ENCODE peak calls at places on chromosome 15, in five cellular contexts. Y, C, B, T and F are unnamed samples.

GRCh38 chr15:74635228-74635627 is 19.6 kb downstream of the CLK3 start:
- DNase-seq in Y (peak), C (peak), B (peak), T (no peak), F (peak)

GRCh38 chr15:38129531-38130199 is 123.0 kb upstream of the SPRED1 start:
- DNase-seq in Y (peak), C (no peak), B (no peak), T (no peak), F (peak)

GRCh38 chr15:30872341-30872748 is 31.4 kb upstream of the FAN1 start:
- DNase-seq in Y (no peak), C (no peak), B (no peak), T (no peak), F (no peak)

GRCh38 chr15:65377976-65378366 is at the start of gene IGDCC3:
- DNase-seq in Y (no peak), C (peak), B (no peak), T (no peak), F (no peak)

GRCh38 chr15:98503970-98504369 is 144.4 kb upstream of the IGF1R start:
- DNase-seq in Y (no peak), C (no peak), B (no peak), T (no peak), F (no peak)

GRCh38 chr15:92582206-92582605 is 73.4 kb downstream of the FAM174B start:
- DNase-seq in Y (no peak), C (no peak), B (no peak), T (no peak), F (no peak)

GRCh38 chr15:92908369-92909057 is 8.4 kb downstream of the CHD2 start:
- DNase-seq in Y (no peak), C (no peak), B (no peak), T (no peak), F (no peak)

GRCh38 chr15:77335298-77335697 is 84.6 kb downstream of the PEAK1 start:
- DNase-seq in Y (peak), C (no peak), B (no peak), T (no peak), F (peak)

GRCh38 chr15:75718326-75718725 is 5.7 kb upstream of the CSPG4 start:
- DNase-seq in Y (no peak), C (no peak), B (no peak), T (no peak), F (no peak)

GRCh38 chr15:78732634-78733033 is 78.6 kb downstream of the ADAMTS7 start:
- DNase-seq in Y (no peak), C (no peak), B (no peak), T (no peak), F (no peak)

GRCh38 chr15:42072141-42072685 is 22.1 kb downstream of the PLA2G4D start:
- DNase-seq in Y (no peak), C (no peak), B (no peak), T (no peak), F (no peak)

GRCh38 chr15:82173108-82173507 is 89.4 kb downstream of the EFL1 start:
- DNase-seq in Y (no peak), C (no peak), B (no peak), T (no peak), F (no peak)

GRCh38 chr15:90270502-90271150 is 5.2 kb downstream of the NGRN start:
- DNase-seq in Y (no peak), C (no peak), B (no peak), T (no peak), F (no peak)

GRCh38 chr15:100627789-100628395 is 25.5 kb downstream of the ASB7 start:
- DNase-seq in Y (peak), C (peak), B (peak), T (peak), F (peak)

GRCh38 chr15:43939070-43939469 is 112.3 kb downstream of the WDR76 start:
- DNase-seq in Y (no peak), C (no peak), B (peak), T (no peak), F (peak)

GRCh38 chr15:75089781-75090734 is 66.7 kb downstream of the PPCDC start:
- DNase-seq in Y (peak), C (no peak), B (no peak), T (no peak), F (peak)

GRCh38 chr15:83565133-83565532 is 88.8 kb upstream of the ADAMTSL3 start:
- DNase-seq in Y (no peak), C (no peak), B (no peak), T (no peak), F (no peak)

GRCh38 chr15:77066961-77067690 is 3.8 kb downstream of the TSPAN3 start:
- DNase-seq in Y (peak), C (peak), B (peak), T (no peak), F (peak)

GRCh38 chr15:75661041-75661778 is 13.5 kb downstream of the SNX33 start:
- DNase-seq in Y (no peak), C (peak), B (peak), T (peak), F (peak)

GRCh38 chr15:82847703-82848102 is 38.3 kb downstream of the WHAMM start:
- DNase-seq in Y (no peak), C (no peak), B (no peak), T (no peak), F (no peak)

GRCh38 chr15:90598053-90598577 is 68.4 kb downstream of the CRTC3 start:
- DNase-seq in Y (peak), C (peak), B (peak), T (no peak), F (peak)

GRCh38 chr15:74320358-74321247 is 46.8 kb downstream of the CYP11A1 start:
- DNase-seq in Y (peak), C (peak), B (peak), T (no peak), F (peak)

GRCh38 chr15:52094811-52095584 is 17.6 kb downstream of the BCL2L10 start:
- DNase-seq in Y (no peak), C (no peak), B (no peak), T (no peak), F (no peak)
- H3K27ac ChIP-seq in Y (no peak), C (no peak), B (peak), T (no peak), F (peak)

GRCh38 chr15:63488432-63488910 is 15.9 kb upstream of the USP3 start:
- DNase-seq in Y (no peak), C (no peak), B (no peak), T (no peak), F (no peak)

GRCh38 chr15:63484433-63484832 is 20.0 kb upstream of the USP3 start:
- DNase-seq in Y (no peak), C (no peak), B (no peak), T (no peak), F (no peak)

GRCh38 chr15:63490345-63491034 is 13.9 kb upstream of the USP3 start:
- DNase-seq in Y (no peak), C (no peak), B (no peak), T (no peak), F (no peak)

GRCh38 chr15:63489352-63489751 is 15.0 kb upstream of the USP3 start:
- DNase-seq in Y (no peak), C (no peak), B (no peak), T (no peak), F (no peak)

GRCh38 chr15:63487076-63487757 is 17.2 kb upstream of the USP3 start:
- DNase-seq in Y (peak), C (peak), B (peak), T (peak), F (peak)
- TF ChIP-seq JUN in Y (no peak), C (no peak), B (no peak), T (no peak), F (no peak)

GRCh38 chr15:80159811-80160569 is 7.2 kb downstream of the FAH start:
- DNase-seq in Y (no peak), C (no peak), B (no peak), T (no peak), F (no peak)

GRCh38 chr15:80162059-80162554 is 9.3 kb downstream of the FAH start:
- DNase-seq in Y (no peak), C (peak), B (no peak), T (no peak), F (no peak)

GRCh38 chr15:80159301-80159700 is 6.5 kb downstream of the FAH start:
- DNase-seq in Y (no peak), C (no peak), B (no peak), T (no peak), F (no peak)

GRCh38 chr15:80161473-80162016 is 8.7 kb downstream of the FAH start:
- DNase-seq in Y (no peak), C (no peak), B (no peak), T (no peak), F (no peak)

DNA sequence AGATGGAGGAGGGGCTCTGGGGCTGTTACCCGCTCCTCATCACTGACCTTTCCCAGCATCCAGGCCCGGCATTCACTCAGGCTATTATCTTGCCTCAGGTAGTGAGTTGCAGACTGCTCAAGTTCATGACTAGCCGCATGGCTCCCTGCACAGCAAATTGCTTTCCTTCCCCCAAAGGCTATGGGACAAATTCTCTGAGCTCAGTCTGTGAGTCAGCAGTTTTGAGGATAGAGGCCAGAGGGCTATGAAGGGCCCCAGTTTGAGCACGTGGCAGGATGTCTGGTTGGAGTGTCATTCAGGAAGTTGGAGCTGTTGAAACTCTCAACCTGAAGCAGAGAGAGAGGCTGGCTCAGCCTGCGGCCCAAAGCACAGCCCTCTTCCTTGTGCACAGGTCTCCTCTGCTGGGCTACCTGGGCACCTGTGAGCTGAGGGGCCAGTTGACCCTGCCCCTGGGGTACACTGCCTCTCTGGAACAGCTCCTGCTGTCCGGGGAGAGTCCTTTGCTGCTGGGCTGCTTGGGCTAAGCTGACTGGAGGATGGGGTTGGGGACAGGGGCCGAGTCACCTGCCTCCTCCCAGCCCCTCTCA is 7.9 kb downstream of the FAH start:
- DNase-seq in Y (peak), C (peak), B (peak), T (no peak), F (peak)
- H3K27ac ChIP-seq in Y (peak), C (peak), B (peak), T (no peak), F (peak)

DNA sequence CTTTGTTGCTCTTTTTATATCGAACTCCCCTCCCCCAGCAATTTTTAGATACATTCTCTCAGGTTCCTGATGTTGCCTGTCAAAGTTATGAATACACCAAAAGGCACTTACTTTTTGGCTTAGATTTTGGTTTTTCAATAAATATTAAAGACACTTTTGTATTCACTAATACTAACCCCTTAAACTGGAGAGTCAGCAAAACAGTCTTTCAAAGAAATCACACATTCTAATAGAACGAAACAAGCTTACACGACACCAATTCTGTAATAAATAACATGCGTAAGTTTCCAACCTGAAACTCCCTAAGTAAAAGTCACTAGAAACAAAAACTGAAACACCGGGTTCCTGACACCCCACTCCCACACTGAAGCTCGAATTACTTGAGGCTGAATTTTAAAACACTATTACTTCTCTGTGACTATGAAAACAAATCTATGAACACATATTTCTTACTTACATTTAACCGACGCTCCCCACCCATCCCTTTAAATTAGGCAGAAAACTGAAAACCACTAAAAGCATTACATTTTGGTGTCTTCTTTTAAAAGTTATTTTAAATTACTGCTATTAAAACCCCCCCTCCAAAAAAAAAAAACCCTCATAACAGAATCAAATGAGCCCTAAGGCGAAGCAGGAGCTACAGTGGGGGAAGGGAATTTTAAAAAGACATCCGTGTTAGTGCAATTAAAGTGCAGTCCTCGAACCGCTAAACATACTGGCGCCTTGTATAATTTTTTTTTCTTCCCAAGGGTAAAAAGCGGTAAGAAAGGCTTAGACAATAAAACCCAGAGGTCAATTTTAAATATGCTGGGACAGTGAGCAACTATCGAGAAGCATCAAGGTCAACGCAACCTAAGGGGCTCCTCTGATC is 940 bp downstream of the SPPL2A start:
- DNase-seq in Y (peak), C (no peak), B (no peak), T (no peak), F (peak)
- TF ChIP-seq JUN in Y (no peak), C (no peak), B (no peak), T (no peak), F (no peak)

DNA sequence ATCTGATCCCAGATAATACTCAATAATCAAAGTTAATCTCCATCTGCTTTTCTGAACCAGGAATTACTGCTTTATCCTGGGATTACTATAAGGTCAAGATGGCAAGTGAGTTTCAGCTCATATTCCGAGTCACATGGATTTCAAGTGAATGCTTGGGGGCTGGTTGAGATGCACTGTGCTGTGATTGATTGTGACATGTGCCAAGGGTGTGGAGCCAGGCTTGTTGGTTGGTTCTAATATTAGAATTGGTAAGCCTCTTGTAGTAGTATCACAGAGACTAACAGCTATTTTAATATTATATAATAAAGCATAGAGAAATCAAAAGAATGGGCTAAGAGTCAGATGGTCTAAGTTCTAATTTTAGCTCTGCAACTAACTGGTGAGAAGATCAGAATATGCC is 74.2 kb upstream of the ICE2 start:
- DNase-seq in Y (no peak), C (no peak), B (no peak), T (no peak), F (no peak)
- H3K27ac ChIP-seq in Y (no peak), C (no peak), B (no peak), T (no peak), F (no peak)

GRCh38 chr15:57675481-57676181 is 30.9 kb upstream of the POLR2M start:
- DNase-seq in Y (no peak), C (peak), B (no peak), T (no peak), F (no peak)
- TF ChIP-seq JUN in Y (no peak), C (no peak), B (no peak), T (no peak), F (no peak)

DNA sequence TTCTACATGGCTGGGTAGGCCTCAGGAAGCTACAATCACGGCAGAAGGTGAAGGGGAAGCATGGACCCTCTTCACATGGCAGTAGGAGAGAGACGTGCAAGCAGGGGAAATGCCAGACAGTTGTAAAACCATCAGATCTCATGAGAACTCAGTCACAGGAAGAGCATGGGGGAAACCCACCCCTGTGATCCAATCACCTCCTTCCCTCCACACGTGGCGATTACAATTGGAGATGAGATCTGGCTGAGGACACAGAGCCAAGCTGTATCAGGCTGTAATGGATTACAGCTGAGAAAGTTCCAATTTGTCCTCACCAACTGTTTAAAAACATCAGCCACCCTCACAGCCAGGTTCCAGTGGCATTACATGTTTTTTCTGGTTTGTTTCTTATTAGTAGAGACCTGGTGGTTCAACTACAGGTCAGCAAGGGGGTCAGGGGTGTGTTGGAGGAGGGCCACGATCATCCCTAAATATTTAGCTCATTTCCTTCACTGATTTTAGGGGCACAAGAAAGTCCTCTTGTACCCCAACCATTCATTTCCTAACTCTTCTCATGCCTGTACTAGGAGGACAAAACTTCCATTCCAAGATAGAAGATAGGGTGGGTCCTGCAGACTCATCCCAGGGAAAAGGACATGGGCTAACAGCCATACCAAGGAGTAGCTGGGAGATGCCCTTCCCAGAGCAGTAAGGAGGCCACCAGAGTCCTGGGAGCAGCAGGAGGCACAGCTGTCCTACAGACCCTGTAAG is 54.4 kb downstream of the ANXA2 start:
- DNase-seq in Y (no peak), C (no peak), B (no peak), T (no peak), F (no peak)
- H3K27ac ChIP-seq in Y (no peak), C (no peak), B (peak), T (no peak), F (no peak)

DNA sequence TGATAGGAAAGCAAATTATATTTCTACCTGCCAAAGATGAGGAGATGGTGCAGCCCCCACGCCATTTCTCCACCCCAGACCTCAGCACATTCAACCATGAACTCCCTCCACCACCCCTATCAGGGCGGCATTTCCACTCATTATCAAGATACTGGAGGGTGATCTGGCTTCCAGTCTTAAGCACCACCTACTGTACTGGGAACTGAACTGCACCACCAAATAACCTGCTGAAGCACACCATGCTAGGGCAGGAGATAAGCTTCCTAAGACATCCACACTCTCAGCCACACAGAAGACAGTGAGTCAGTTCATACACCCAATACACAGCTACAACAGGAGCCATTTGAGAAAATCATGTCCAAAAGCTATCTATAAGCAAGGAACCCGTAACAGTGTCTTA is 98.8 kb downstream of the FGF7 start:
- DNase-seq in Y (peak), C (peak), B (peak), T (no peak), F (no peak)
- TF ChIP-seq JUN in Y (no peak), C (no peak), B (no peak), T (no peak), F (no peak)

GRCh38 chr15:37108725-37109124 is 8.4 kb upstream of the MEIS2 start:
- DNase-seq in Y (no peak), C (no peak), B (no peak), T (no peak), F (no peak)
- H3K27ac ChIP-seq in Y (no peak), C (no peak), B (no peak), T (no peak), F (no peak)